ENCODE peak calls at places on chromosomes 13 and 19, in nine cellular contexts. O is stomach, J is ovary, A is uterus, S is A549, Z is prostate gland, C is IMR-90, D is right lobe of liver, B is adrenal gland. F is an unnamed sample.

GRCh38 chr19:16688084-16688483 is 27.1 kb downstream of the TMEM38A start:
- DNase-seq in O (no peak), J (no peak), A (no peak), S (no peak), Z (no peak), C (no peak), D (no peak), B (no peak), F (no peak)

GRCh38 chr19:7554990-7555864 is 19.7 kb downstream of the PNPLA6 start:
- DNase-seq in O (no peak), J (no peak), A (no peak), S (peak; percentile 34), Z (no peak), C (no peak), D (no peak), B (no peak), F (no peak)

GRCh38 chr19:18899624-18900560 is 3.9 kb upstream of the CERS1 start:
- DNase-seq in O (no peak), J (no peak), A (no peak), S (no peak), Z (no peak), C (no peak), D (no peak), B (no peak), F (no peak)

GRCh38 chr19:1252221-1252817 is 3.9 kb downstream of the MIDN start:
- DNase-seq in O (peak; percentile 92), J (peak; percentile 91), A (no peak), S (peak; percentile 85), Z (peak; percentile 94), C (peak; percentile 88), D (peak; percentile 93), B (peak; percentile 97), F (peak; percentile 85)

GRCh38 chr19:38650911-38651584 is 3.6 kb downstream of the ACTN4 start:
- DNase-seq in O (no peak), J (no peak), A (peak; percentile 54), S (peak; percentile 67), Z (no peak), C (peak; percentile 60), D (no peak), B (peak; percentile 68), F (peak; percentile 61)

GRCh38 chr19:11374449-11375142 is at the start of gene SWSAP1:
- DNase-seq in O (peak; percentile 98), J (peak; percentile 99), A (peak; percentile 98), S (peak; percentile 98), Z (peak; percentile 99), C (peak; percentile 99), D (peak; percentile 98), B (peak; percentile 100), F (peak; percentile 97)

GRCh38 chr19:53982056-53982455 is 9.4 kb upstream of the CACNG6 start:
- DNase-seq in O (no peak), J (no peak), A (no peak), S (no peak), Z (no peak), C (no peak), D (no peak), B (no peak), F (no peak)

GRCh38 chr19:48493718-48494515 is 17.7 kb downstream of the LMTK3 start:
- DNase-seq in O (no peak), J (no peak), A (no peak), S (no peak), Z (no peak), C (no peak), D (no peak), B (no peak), F (no peak)

GRCh38 chr19:1468274-1469199 is 10.5 kb downstream of the C19orf25 start:
- DNase-seq in O (no peak), J (peak; percentile 43), A (no peak), S (peak; percentile 60), Z (no peak), C (peak; percentile 37), D (peak; percentile 66), B (no peak), F (no peak)

GRCh38 chr13:103098535-103098934 is 32.3 kb upstream of the SLC10A2 start:
- DNase-seq in O (no peak), J (no peak), A (no peak), S (no peak), Z (no peak), C (no peak), D (no peak), B (no peak), F (no peak)

GRCh38 chr19:38425810-38426466 is at the start of gene RASGRP4:
- DNase-seq in O (no peak), J (no peak), A (no peak), S (no peak), Z (no peak), C (no peak), D (peak; percentile 49), B (no peak), F (no peak)

GRCh38 chr19:11421607-11422098 is 2.5 kb upstream of the RGL3 start:
- DNase-seq in O (peak; percentile 72), J (peak; percentile 61), A (no peak), S (peak; percentile 6), Z (no peak), C (no peak), D (peak; percentile 68), B (peak; percentile 67), F (no peak)

GRCh38 chr13:114115191-114115671 is 17.2 kb downstream of the RASA3 start:
- DNase-seq in O (peak; percentile 29), J (peak; percentile 33), A (peak; percentile 16), S (peak; percentile 61), Z (no peak), C (peak; percentile 94), D (peak; percentile 68), B (peak; percentile 52), F (peak; percentile 13)
- TF ChIP-seq CTCF in O (no peak), J (no peak), A (no peak), S (no peak), Z (no peak), C (peak; percentile 37), D (no peak), B (no peak), F (no peak)

DNA sequence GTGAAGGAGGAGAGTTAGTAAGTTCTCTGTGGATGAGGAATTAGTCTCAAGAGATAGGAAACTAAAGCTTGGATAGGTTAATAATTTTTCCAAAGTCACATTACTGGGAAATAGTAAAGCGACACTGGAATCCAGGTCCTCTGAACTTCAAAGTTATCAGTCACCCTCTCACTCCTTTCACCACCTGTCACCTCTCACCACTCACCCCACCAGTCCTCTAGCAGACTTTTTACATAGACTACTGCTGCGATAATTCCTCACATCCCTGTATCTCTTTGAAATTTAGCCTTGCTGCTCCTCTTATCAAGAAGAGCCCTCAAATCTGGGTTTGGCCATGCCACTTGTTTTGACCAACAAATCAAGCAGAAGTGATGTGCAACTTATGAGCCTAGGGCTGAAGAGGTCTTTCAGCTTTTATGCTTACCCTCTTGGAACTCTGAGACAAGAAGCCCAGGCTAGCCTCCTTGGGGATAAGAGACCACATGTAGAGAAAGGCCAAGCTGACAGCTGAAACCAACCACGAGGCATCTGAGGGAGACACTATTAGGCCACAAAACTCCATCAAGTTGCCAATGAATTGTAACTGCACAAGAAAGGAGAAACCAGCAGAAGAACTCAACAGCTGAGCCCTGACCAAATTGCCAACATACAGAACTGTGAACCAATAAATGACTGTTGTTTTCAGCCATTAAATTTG is 41.2 kb downstream of the STARD13 start:
- DNase-seq in O (no peak), J (no peak), A (no peak), S (no peak), Z (no peak), C (no peak), D (no peak), B (no peak), F (no peak)
- TF ChIP-seq POLR2A in O (no peak), J (no peak), A (no peak), S (no peak), Z (no peak), C (no peak), D (no peak), B (no peak), F (no peak)

GRCh38 chr13:98731038-98731437 is 21.4 kb downstream of the SLC15A1 start:
- DNase-seq in O (no peak), J (no peak), A (no peak), S (no peak), Z (no peak), C (no peak), D (no peak), B (no peak), F (no peak)

GRCh38 chr13:98729526-98730057 is 22.9 kb downstream of the SLC15A1 start:
- DNase-seq in O (no peak), J (no peak), A (no peak), S (no peak), Z (no peak), C (no peak), D (no peak), B (no peak), F (no peak)

GRCh38 chr13:98731925-98732324 is 20.5 kb downstream of the SLC15A1 start:
- DNase-seq in O (no peak), J (no peak), A (no peak), S (no peak), Z (no peak), C (no peak), D (no peak), B (no peak), F (no peak)

GRCh38 chr13:98730441-98730840 is 22.0 kb downstream of the SLC15A1 start:
- DNase-seq in O (no peak), J (no peak), A (no peak), S (no peak), Z (no peak), C (no peak), D (no peak), B (no peak), F (no peak)
- H3K4me1 ChIP-seq in O (no peaks in the 10 kb centered on the region), J (no peaks in the 10 kb centered on the region), A (no peaks in the 10 kb centered on the region), S (no peaks in the 10 kb centered on the region), Z (no peaks in the 10 kb centered on the region), C (no peaks in the 10 kb centered on the region), D (no peaks in the 10 kb centered on the region), B (no peaks in the 10 kb centered on the region), F (no peaks in the 10 kb centered on the region)

GRCh38 chr13:42660367-42660965 is 86.5 kb downstream of the TNFSF11 start:
- DNase-seq in O (no peak), J (no peak), A (no peak), S (no peak), Z (no peak), C (peak; percentile 27), D (no peak), B (no peak), F (no peak)
- TF ChIP-seq CTCF in O (no peak), J (no peak), A (no peak), S (peak; percentile 47), Z (no peak), C (peak; percentile 53), D (peak; percentile 19), B (peak; percentile 17), F (no peak)

F was measured in tibial nerve.